ENCODE peak calls at places on chromosomes 3 and 15, in eight cellular contexts. One of them, this sample, is unnamed.

GRCh38 chr3:123660900-123661299 is 76.0 kb upstream of the HACD2 start:
- DNase-seq in ovary: peak; percentile 98
- DNase-seq in tibial nerve: peak; percentile 89
- DNase-seq in HCT116: no peak
- DNase-seq in sigmoid colon: peak; percentile 98
- DNase-seq in A549: no peak
- DNase-seq in breast epithelium: peak; percentile 96
- DNase-seq in heart left ventricle: peak; percentile 92
- DNase-seq in this sample: no peak

GRCh38 chr15:33048255-33048654 is 146.3 kb downstream of the FMN1 start:
- DNase-seq in ovary: no peak
- DNase-seq in tibial nerve: no peak
- DNase-seq in HCT116: peak; percentile 10
- DNase-seq in sigmoid colon: no peak
- DNase-seq in A549: peak; percentile 24
- DNase-seq in breast epithelium: no peak
- DNase-seq in heart left ventricle: no peak
- DNase-seq in this sample: no peak

GRCh38 chr3:172760406-172760805 is 9.9 kb downstream of the ECT2 start:
- DNase-seq in ovary: no peak
- DNase-seq in tibial nerve: no peak
- DNase-seq in HCT116: no peak
- DNase-seq in sigmoid colon: no peak
- DNase-seq in A549: peak; percentile 47
- DNase-seq in breast epithelium: no peak
- DNase-seq in heart left ventricle: no peak
- DNase-seq in this sample: no peak

GRCh38 chr15:31160297-31160696 is 58.8 kb upstream of the TRPM1 start:
- DNase-seq in ovary: no peak
- DNase-seq in tibial nerve: no peak
- DNase-seq in HCT116: no peak
- DNase-seq in sigmoid colon: no peak
- DNase-seq in A549: no peak
- DNase-seq in breast epithelium: no peak
- DNase-seq in heart left ventricle: no peak
- DNase-seq in this sample: no peak

GRCh38 chr3:10928396-10928960 is 64.1 kb upstream of the SLC6A1 start:
- DNase-seq in ovary: no peak
- DNase-seq in tibial nerve: no peak
- DNase-seq in HCT116: no peak
- DNase-seq in sigmoid colon: no peak
- DNase-seq in A549: no peak
- DNase-seq in breast epithelium: no peak
- DNase-seq in heart left ventricle: no peak
- DNase-seq in this sample: no peak

GRCh38 chr15:31292391-31293020 is 34.1 kb upstream of the KLF13 start:
- DNase-seq in ovary: no peak
- DNase-seq in tibial nerve: no peak
- DNase-seq in HCT116: no peak
- DNase-seq in sigmoid colon: no peak
- DNase-seq in A549: no peak
- DNase-seq in breast epithelium: peak; percentile 35
- DNase-seq in heart left ventricle: peak; percentile 14
- DNase-seq in this sample: no peak

GRCh38 chr15:61141497-61142125 is 87.5 kb downstream of the RORA start:
- DNase-seq in ovary: no peak
- DNase-seq in tibial nerve: no peak
- DNase-seq in HCT116: no peak
- DNase-seq in sigmoid colon: no peak
- DNase-seq in A549: no peak
- DNase-seq in breast epithelium: no peak
- DNase-seq in heart left ventricle: no peak
- DNase-seq in this sample: no peak

GRCh38 chr15:75022808-75023193 is 589 bp upstream of the PPCDC start:
- DNase-seq in ovary: no peak
- DNase-seq in tibial nerve: no peak
- DNase-seq in HCT116: no peak
- DNase-seq in sigmoid colon: no peak
- DNase-seq in A549: no peak
- DNase-seq in breast epithelium: no peak
- DNase-seq in heart left ventricle: no peak
- DNase-seq in this sample: no peak

GRCh38 chr3:169493512-169494141 is 169.9 kb downstream of the MECOM start:
- DNase-seq in ovary: no peak
- DNase-seq in tibial nerve: no peak
- DNase-seq in HCT116: no peak
- DNase-seq in sigmoid colon: no peak
- DNase-seq in A549: no peak
- DNase-seq in breast epithelium: no peak
- DNase-seq in heart left ventricle: no peak
- DNase-seq in this sample: no peak

GRCh38 chr3:186110975-186111974 is 2.4 kb upstream of the ETV5 start:
- DNase-seq in ovary: no peak
- DNase-seq in tibial nerve: no peak
- DNase-seq in HCT116: no peak
- DNase-seq in sigmoid colon: no peak
- DNase-seq in A549: no peak
- DNase-seq in breast epithelium: no peak
- DNase-seq in heart left ventricle: no peak
- DNase-seq in this sample: no peak

GRCh38 chr3:5013021-5013906 is 34.0 kb downstream of the BHLHE40 start:
- DNase-seq in ovary: no peak
- DNase-seq in tibial nerve: no peak
- DNase-seq in HCT116: peak; percentile 85
- DNase-seq in sigmoid colon: peak; percentile 52
- DNase-seq in A549: peak; percentile 95
- DNase-seq in breast epithelium: no peak
- DNase-seq in heart left ventricle: no peak
- DNase-seq in this sample: no peak

GRCh38 chr3:184565421-184566211 is 4.0 kb downstream of the EPHB3 start:
- DNase-seq in ovary: peak; percentile 71
- DNase-seq in tibial nerve: no peak
- DNase-seq in HCT116: peak; percentile 60
- DNase-seq in sigmoid colon: no peak
- DNase-seq in A549: no peak
- DNase-seq in breast epithelium: peak; percentile 93
- DNase-seq in heart left ventricle: no peak
- DNase-seq in this sample: no peak

GRCh38 chr3:123620338-123620737 is 35.5 kb upstream of the HACD2 start:
- DNase-seq in ovary: peak; percentile 70
- DNase-seq in tibial nerve: no peak
- DNase-seq in HCT116: no peak
- DNase-seq in sigmoid colon: peak; percentile 92
- DNase-seq in A549: no peak
- DNase-seq in breast epithelium: peak; percentile 58
- DNase-seq in heart left ventricle: no peak
- DNase-seq in this sample: no peak

GRCh38 chr15:58626378-58626777 is 123.1 kb downstream of the ADAM10 start:
- DNase-seq in ovary: no peak
- DNase-seq in tibial nerve: no peak
- DNase-seq in HCT116: no peak
- DNase-seq in sigmoid colon: no peak
- DNase-seq in A549: no peak
- DNase-seq in breast epithelium: no peak
- DNase-seq in heart left ventricle: no peak
- DNase-seq in this sample: no peak

GRCh38 chr15:72341361-72341760 is 21.4 kb upstream of the CELF6 start:
- DNase-seq in ovary: no peak
- DNase-seq in tibial nerve: no peak
- DNase-seq in HCT116: peak; percentile 7
- DNase-seq in sigmoid colon: no peak
- DNase-seq in A549: peak; percentile 65
- DNase-seq in breast epithelium: no peak
- DNase-seq in heart left ventricle: no peak
- DNase-seq in this sample: no peak

GRCh38 chr15:72339777-72340177 is 19.8 kb upstream of the CELF6 start:
- DNase-seq in ovary: no peak
- DNase-seq in tibial nerve: no peak
- DNase-seq in HCT116: no peak
- DNase-seq in sigmoid colon: no peak
- DNase-seq in A549: peak; percentile 89
- DNase-seq in breast epithelium: no peak
- DNase-seq in heart left ventricle: no peak
- DNase-seq in this sample: no peak

GRCh38 chr15:72338617-72339321 is 18.8 kb upstream of the CELF6 start:
- DNase-seq in ovary: no peak
- DNase-seq in tibial nerve: peak; percentile 41
- DNase-seq in HCT116: no peak
- DNase-seq in sigmoid colon: peak; percentile 77
- DNase-seq in A549: peak; percentile 42
- DNase-seq in breast epithelium: no peak
- DNase-seq in heart left ventricle: no peak
- DNase-seq in this sample: no peak

GRCh38 chr15:72342385-72342784 is 22.4 kb upstream of the CELF6 start:
- DNase-seq in ovary: no peak
- DNase-seq in tibial nerve: no peak
- DNase-seq in HCT116: peak; percentile 7
- DNase-seq in sigmoid colon: no peak
- DNase-seq in A549: peak; percentile 63
- DNase-seq in breast epithelium: no peak
- DNase-seq in heart left ventricle: no peak
- DNase-seq in this sample: no peak

DNA sequence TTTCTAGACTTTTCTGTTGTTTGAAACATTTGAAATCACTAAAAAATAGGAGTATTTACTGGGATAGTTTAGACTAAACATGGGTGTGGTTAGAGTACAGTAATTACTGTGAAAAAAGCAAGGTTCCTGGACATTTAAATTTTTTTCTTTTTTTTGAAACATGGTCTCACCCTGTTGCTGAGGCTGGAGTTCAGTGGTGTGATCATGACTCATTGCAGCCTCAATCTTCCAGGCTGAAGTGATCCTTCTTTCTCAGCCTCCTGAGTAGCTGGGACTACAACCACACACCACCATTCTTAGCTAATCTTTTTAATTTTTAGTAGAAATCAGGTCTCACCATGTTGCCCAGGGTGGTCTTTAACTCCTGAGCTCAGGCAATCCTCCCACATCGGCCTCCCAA is 20.4 kb upstream of the CELF6 start:
- DNase-seq in ovary: no peak
- DNase-seq in tibial nerve: no peak
- DNase-seq in HCT116: no peak
- DNase-seq in sigmoid colon: no peak
- DNase-seq in A549: peak; percentile 23
- DNase-seq in breast epithelium: no peak
- DNase-seq in heart left ventricle: no peak
- DNase-seq in this sample: no peak
- H3K27ac ChIP-seq in ovary: no peak overlapping the region
- H3K27ac ChIP-seq in tibial nerve: no peak overlapping the region
- H3K27ac ChIP-seq in HCT116: no peak overlapping the region
- H3K27ac ChIP-seq in sigmoid colon: peak overlapping the region; percentile 73
- H3K27ac ChIP-seq in A549: peak overlapping the region; percentile 84
- H3K27ac ChIP-seq in breast epithelium: peak overlapping the region; percentile 55
- H3K27ac ChIP-seq in heart left ventricle: no peak overlapping the region
- H3K27ac ChIP-seq in this sample: peak overlapping the region; percentile 41

DNA sequence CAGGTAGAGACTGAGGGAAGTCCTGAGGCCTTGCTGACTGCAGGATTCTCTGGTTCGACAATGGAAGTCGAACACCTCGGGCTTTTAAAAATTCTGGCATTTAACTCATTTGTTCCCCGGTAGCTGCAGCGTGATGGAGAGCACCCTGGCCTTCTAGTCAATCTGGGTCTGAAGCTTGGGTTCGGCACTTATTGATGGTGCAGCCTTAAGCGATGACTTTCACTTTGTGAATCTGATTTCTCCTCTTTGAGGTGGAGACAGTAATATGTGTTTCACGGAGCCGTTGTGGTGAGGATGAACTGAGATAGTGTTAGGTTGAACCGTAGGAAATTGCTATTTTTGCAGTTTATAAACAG is 621 bp upstream of the PARP6 start:
- DNase-seq in ovary: no peak
- DNase-seq in tibial nerve: no peak
- DNase-seq in HCT116: no peak
- DNase-seq in sigmoid colon: no peak
- DNase-seq in A549: no peak
- DNase-seq in breast epithelium: no peak
- DNase-seq in heart left ventricle: no peak
- DNase-seq in this sample: no peak
- TF ChIP-seq POLR2A in ovary: no peak
- TF ChIP-seq POLR2A in tibial nerve: no peak
- TF ChIP-seq POLR2A in HCT116: no peak
- TF ChIP-seq POLR2A in sigmoid colon: no peak
- TF ChIP-seq POLR2A in A549: no peak
- TF ChIP-seq POLR2A in breast epithelium: no peak
- TF ChIP-seq POLR2A in heart left ventricle: no peak
- TF ChIP-seq POLR2A in this sample: no peak

GRCh38 chr3:15623535-15624450 is 22.2 kb downstream of the BTD start:
- DNase-seq in ovary: no peak
- DNase-seq in tibial nerve: no peak
- DNase-seq in HCT116: no peak
- DNase-seq in sigmoid colon: no peak
- DNase-seq in A549: no peak
- DNase-seq in breast epithelium: no peak
- DNase-seq in heart left ventricle: no peak
- DNase-seq in this sample: no peak
- H3K27ac ChIP-seq in ovary: no peak overlapping the region
- H3K27ac ChIP-seq in tibial nerve: no peak overlapping the region
- H3K27ac ChIP-seq in HCT116: no peak overlapping the region
- H3K27ac ChIP-seq in sigmoid colon: no peak overlapping the region
- H3K27ac ChIP-seq in A549: no peak overlapping the region
- H3K27ac ChIP-seq in breast epithelium: no peak overlapping the region
- H3K27ac ChIP-seq in heart left ventricle: no peak overlapping the region
- H3K27ac ChIP-seq in this sample: no peak overlapping the region

DNA sequence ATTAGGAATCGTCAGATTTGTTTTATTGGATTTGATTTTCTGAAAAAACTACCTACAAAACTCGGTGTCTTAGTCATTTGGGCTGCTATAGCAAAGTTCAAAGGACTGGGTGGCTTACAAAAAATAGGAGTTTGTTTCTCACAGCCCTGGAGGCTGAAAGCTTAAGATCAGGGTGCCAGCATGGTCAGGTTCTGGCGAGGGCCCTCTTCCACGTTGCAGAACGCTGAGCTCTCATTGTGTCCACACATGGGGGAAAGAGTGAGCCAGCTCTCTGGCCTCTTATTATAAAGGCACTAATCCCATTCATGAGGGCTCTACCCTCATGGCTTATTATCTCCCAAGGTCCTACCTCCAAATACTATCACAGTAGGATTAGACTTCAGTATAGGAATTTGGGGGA is 40.6 kb upstream of the MRPS22 start:
- DNase-seq in ovary: no peak
- DNase-seq in tibial nerve: no peak
- DNase-seq in HCT116: no peak
- DNase-seq in sigmoid colon: no peak
- DNase-seq in A549: no peak
- DNase-seq in breast epithelium: no peak
- DNase-seq in heart left ventricle: no peak
- DNase-seq in this sample: no peak
- TF ChIP-seq POLR2A in ovary: no peak
- TF ChIP-seq POLR2A in tibial nerve: no peak
- TF ChIP-seq POLR2A in HCT116: peak; percentile 42
- TF ChIP-seq POLR2A in sigmoid colon: no peak
- TF ChIP-seq POLR2A in A549: no peak
- TF ChIP-seq POLR2A in breast epithelium: no peak
- TF ChIP-seq POLR2A in heart left ventricle: no peak
- TF ChIP-seq POLR2A in this sample: no peak

GRCh38 chr3:16398542-16399126 is 114.9 kb downstream of the RFTN1 start:
- DNase-seq in ovary: no peak
- DNase-seq in tibial nerve: no peak
- DNase-seq in HCT116: no peak
- DNase-seq in sigmoid colon: no peak
- DNase-seq in A549: no peak
- DNase-seq in breast epithelium: no peak
- DNase-seq in heart left ventricle: no peak
- DNase-seq in this sample: no peak
- H3K27ac ChIP-seq in ovary: no peak overlapping the region
- H3K27ac ChIP-seq in tibial nerve: peak overlapping the region; percentile 31
- H3K27ac ChIP-seq in HCT116: no peak overlapping the region
- H3K27ac ChIP-seq in sigmoid colon: peak overlapping the region; percentile 85
- H3K27ac ChIP-seq in A549: no peak overlapping the region
- H3K27ac ChIP-seq in breast epithelium: peak overlapping the region; percentile 40
- H3K27ac ChIP-seq in heart left ventricle: peak overlapping the region; percentile 26
- H3K27ac ChIP-seq in this sample: no peak overlapping the region

GRCh38 chr3:23894166-23895061 is 22.4 kb downstream of the NKIRAS1 start:
- DNase-seq in ovary: no peak
- DNase-seq in tibial nerve: no peak
- DNase-seq in HCT116: no peak
- DNase-seq in sigmoid colon: no peak
- DNase-seq in A549: no peak
- DNase-seq in breast epithelium: no peak
- DNase-seq in heart left ventricle: no peak
- DNase-seq in this sample: no peak
- TF ChIP-seq POLR2A in ovary: no peak
- TF ChIP-seq POLR2A in tibial nerve: no peak
- TF ChIP-seq POLR2A in HCT116: no peak
- TF ChIP-seq POLR2A in sigmoid colon: no peak
- TF ChIP-seq POLR2A in A549: no peak
- TF ChIP-seq POLR2A in breast epithelium: no peak
- TF ChIP-seq POLR2A in heart left ventricle: no peak
- TF ChIP-seq POLR2A in this sample: no peak